ENCODE peak calls at places on chromosomes 11 and 22, in four cellular contexts. G, L, F and N are unnamed samples.

GRCh38 chr22:23033116-23033905 is 37.0 kb upstream of the GNAZ start:
- DNase-seq in G (no peak), L (no peak), F (no peak), N (no peak)

GRCh38 chr22:42425337-42425988 is 6.7 kb downstream of the NFAM1 start:
- DNase-seq in G (no peak), L (no peak), F (no peak), N (peak)

GRCh38 chr11:125514336-125515101 is 18.5 kb upstream of the FEZ1 start:
- DNase-seq in G (peak), L (no peak), F (peak), N (peak)

GRCh38 chr11:59678118-59678812 is 9.4 kb upstream of the PATL1 start:
- DNase-seq in G (no peak), L (no peak), F (peak), N (no peak)

GRCh38 chr11:70711095-70711910 is 313.0 kb downstream of the CTTN start:
- DNase-seq in G (no peak), L (peak), F (no peak), N (no peak)

GRCh38 chr11:131888230-131888826 is 517.9 kb downstream of the NTM start:
- DNase-seq in G (peak), L (no peak), F (peak), N (peak)

GRCh38 chr11:120031612-120032600 is 106.0 kb downstream of the TRIM29 start:
- DNase-seq in G (no peak), L (no peak), F (no peak), N (no peak)

GRCh38 chr11:11782532-11783110 is 59.2 kb upstream of the USP47 start:
- DNase-seq in G (no peak), L (no peak), F (no peak), N (peak)

GRCh38 chr11:20438637-20439036 is 51.1 kb downstream of the PRMT3 start:
- DNase-seq in G (no peak), L (no peak), F (no peak), N (no peak)

GRCh38 chr22:39279170-39279850 is 34.5 kb upstream of the PDGFB start:
- DNase-seq in G (no peak), L (no peak), F (no peak), N (no peak)

GRCh38 chr22:40627612-40628011 is 8.9 kb downstream of the MRTFA start:
- DNase-seq in G (no peak), L (no peak), F (no peak), N (peak)

GRCh38 chr11:73218106-73218829 is at the start of gene P2RY2:
- DNase-seq in G (peak), L (peak), F (peak), N (peak)

GRCh38 chr22:45996241-45997076 is 19.5 kb upstream of the WNT7B start:
- DNase-seq in G (peak), L (peak), F (peak), N (no peak)

GRCh38 chr11:75592699-75593098 is 30.6 kb downstream of the SERPINH1 start:
- DNase-seq in G (no peak), L (no peak), F (no peak), N (no peak)

GRCh38 chr22:33188316-33188715 is 130.1 kb upstream of the SYN3 start:
- DNase-seq in G (peak), L (no peak), F (no peak), N (peak)

GRCh38 chr11:30741039-30741550 is 154.9 kb upstream of the MPPED2 start:
- DNase-seq in G (peak), L (no peak), F (no peak), N (no peak)

GRCh38 chr11:86919557-86920210 is 35.5 kb downstream of the FZD4 start:
- DNase-seq in G (peak), L (no peak), F (peak), N (peak)

GRCh38 chr11:380996-381395 is 11.7 kb downstream of the B4GALNT4 start:
- DNase-seq in G (no peak), L (no peak), F (no peak), N (no peak)

GRCh38 chr11:1556278-1557167 is 15.5 kb downstream of the DUSP8 start:
- DNase-seq in G (no peak), L (no peak), F (no peak), N (no peak)

GRCh38 chr11:120546312-120547205 is 35.0 kb downstream of the GRIK4 start:
- DNase-seq in G (peak), L (no peak), F (peak), N (peak)

GRCh38 chr22:34105461-34106062 is 185.3 kb upstream of the LARGE1 start:
- DNase-seq in G (peak), L (no peak), F (no peak), N (peak)

GRCh38 chr22:42880815-42881214 is 23.7 kb upstream of the ARFGAP3 start:
- DNase-seq in G (no peak), L (no peak), F (no peak), N (no peak)

GRCh38 chr22:36757608-36758220 is 18.2 kb downstream of the IFT27 start:
- DNase-seq in G (peak), L (peak), F (peak), N (peak)

GRCh38 chr11:64358907-64359711 is at the start of gene RPS6KA4:
- DNase-seq in G (peak), L (peak), F (peak), N (peak)

GRCh38 chr11:8228206-8228605 is 35.5 kb downstream of the LMO1 start:
- DNase-seq in G (no peak), L (peak), F (no peak), N (no peak)

GRCh38 chr22:16968218-16968595 is 39.8 kb downstream of the GAB4 start:
- DNase-seq in G (no peak), L (no peak), F (no peak), N (no peak)

GRCh38 chr22:20992456-20993303 is 9.2 kb downstream of the THAP7 start:
- DNase-seq in G (no peak), L (no peak), F (no peak), N (no peak)

GRCh38 chr11:1181420-1181819 is 23.7 kb downstream of the MUC5AC start:
- DNase-seq in G (no peak), L (no peak), F (no peak), N (no peak)

GRCh38 chr11:80846979-80847378 is 1406.1 kb upstream of the TENM4 start:
- DNase-seq in G (peak), L (no peak), F (no peak), N (no peak)

GRCh38 chr11:94544832-94545640 is 1.3 kb downstream of the FUT4 start:
- DNase-seq in G (peak), L (peak), F (peak), N (no peak)

GRCh38 chr11:97614571-97614970 is 1224.8 kb downstream of the JRKL start:
- DNase-seq in G (no peak), L (no peak), F (no peak), N (no peak)